ENCODE peak calls at places on chromosome 15, in nine cellular contexts. K is EH; S is AG08396; X is neuronal stem cell; N is mammary epithelial cell; M is PC-9; U is amniotic stem cell; D is activated CD8-positive, alpha-beta memory T cell treated with anti-CD3 and anti-CD28 coated beads for 48 hours; V is Calu3. Y is an unnamed sample.

GRCh38 chr15:91465086-91465485 is 365.0 kb downstream of the SV2B start:
- DNase-seq in K (no peak), S (no peak), X (no peak), N (no peak), M (no peak), U (no peak), D (no peak), V (no peak), Y (no peak)

GRCh38 chr15:62818691-62819090 is 223.9 kb upstream of the TPM1 start:
- DNase-seq in K (peak), S (no peak), X (no peak), N (no peak), M (no peak), U (no peak), D (no peak), V (no peak), Y (no peak)

GRCh38 chr15:84915011-84915958 is 30.8 kb downstream of the SLC28A1 start:
- DNase-seq in K (peak), S (peak), X (no peak), N (peak), M (peak), U (peak), D (no peak), V (peak), Y (peak)

GRCh38 chr15:100183921-100184480 is 157.8 kb downstream of the ADAMTS17 start:
- DNase-seq in K (no peak), S (no peak), X (no peak), N (no peak), M (no peak), U (no peak), D (no peak), V (no peak), Y (no peak)

GRCh38 chr15:89197503-89197971 is 23.8 kb downstream of the RLBP1 start:
- DNase-seq in K (peak), S (no peak), X (peak), N (peak), M (no peak), U (no peak), D (no peak), V (peak), Y (no peak)

GRCh38 chr15:42707068-42707467 is 29.9 kb downstream of the CDAN1 start:
- DNase-seq in K (peak), S (no peak), X (no peak), N (peak), M (peak), U (no peak), D (no peak), V (no peak), Y (no peak)

GRCh38 chr15:48954538-48954937 is 9.2 kb downstream of the SHC4 start:
- DNase-seq in K (peak), S (peak), X (no peak), N (no peak), M (no peak), U (no peak), D (no peak), V (no peak), Y (no peak)

GRCh38 chr15:90421527-90421926 is 33.5 kb downstream of the IQGAP1 start:
- DNase-seq in K (no peak), S (no peak), X (no peak), N (no peak), M (no peak), U (no peak), D (no peak), V (no peak), Y (no peak)

GRCh38 chr15:73632670-73633058 is 525 bp downstream of the NPTN start:
- DNase-seq in K (no peak), S (no peak), X (peak), N (no peak), M (no peak), U (no peak), D (peak), V (no peak), Y (peak)

GRCh38 chr15:77821188-77821958 is 188.7 kb upstream of the LINGO1 start:
- DNase-seq in K (peak), S (peak), X (no peak), N (peak), M (no peak), U (peak), D (no peak), V (peak), Y (peak)

GRCh38 chr15:92650256-92650655 is 5.3 kb downstream of the FAM174B start:
- DNase-seq in K (peak), S (no peak), X (no peak), N (no peak), M (no peak), U (no peak), D (no peak), V (no peak), Y (peak)

GRCh38 chr15:82832601-82833209 is 23.3 kb downstream of the WHAMM start:
- DNase-seq in K (peak), S (peak), X (no peak), N (peak), M (peak), U (peak), D (no peak), V (peak), Y (no peak)

GRCh38 chr15:77634266-77634962 is 1.7 kb upstream of the LINGO1 start:
- DNase-seq in K (peak), S (peak), X (peak), N (peak), M (no peak), U (no peak), D (peak), V (peak), Y (peak)

GRCh38 chr15:89448825-89449224 is 47.6 kb downstream of the RHCG start:
- DNase-seq in K (peak), S (peak), X (no peak), N (no peak), M (no peak), U (no peak), D (no peak), V (no peak), Y (no peak)

GRCh38 chr15:76116138-76116885 is 56.5 kb downstream of the TMEM266 start:
- DNase-seq in K (no peak), S (no peak), X (no peak), N (no peak), M (no peak), U (no peak), D (no peak), V (no peak), Y (no peak)

GRCh38 chr15:65603134-65603533 is 7.8 kb downstream of the INTS14 start:
- DNase-seq in K (no peak), S (no peak), X (no peak), N (no peak), M (no peak), U (no peak), D (no peak), V (no peak), Y (no peak)

GRCh38 chr15:63985221-63986184 is 60.8 kb downstream of the DAPK2 start:
- DNase-seq in K (peak), S (no peak), X (no peak), N (no peak), M (no peak), U (no peak), D (no peak), V (no peak), Y (no peak)

GRCh38 chr15:38411902-38412301 is 42.0 kb upstream of the FAM98B start:
- DNase-seq in K (no peak), S (no peak), X (no peak), N (no peak), M (no peak), U (no peak), D (no peak), V (no peak), Y (no peak)

GRCh38 chr15:39246523-39246922 is 334.4 kb upstream of the THBS1 start:
- DNase-seq in K (peak), S (no peak), X (no peak), N (no peak), M (no peak), U (no peak), D (no peak), V (no peak), Y (no peak)

GRCh38 chr15:80787238-80787805 is 8.2 kb downstream of the CEMIP start:
- DNase-seq in K (no peak), S (no peak), X (no peak), N (no peak), M (no peak), U (no peak), D (no peak), V (no peak), Y (no peak)

GRCh38 chr15:82093774-82094211 is 48.0 kb upstream of the MEX3B start:
- DNase-seq in K (peak), S (peak), X (no peak), N (peak), M (peak), U (peak), D (no peak), V (no peak), Y (no peak)

GRCh38 chr15:58330836-58331561 is 100.8 kb upstream of the LIPC start:
- DNase-seq in K (no peak), S (no peak), X (no peak), N (no peak), M (no peak), U (no peak), D (no peak), V (no peak), Y (no peak)

GRCh38 chr15:69662668-69663000 is 210.0 kb downstream of the RPLP1 start:
- DNase-seq in K (no peak), S (no peak), X (no peak), N (no peak), M (peak), U (no peak), D (no peak), V (no peak), Y (no peak)

GRCh38 chr15:50315814-50316630 is 39.0 kb downstream of the GABPB1 start:
- DNase-seq in K (peak), S (peak), X (peak), N (peak), M (peak), U (peak), D (no peak), V (peak), Y (no peak)

GRCh38 chr15:83066761-83067637 is at the start of gene BTBD1:
- DNase-seq in K (peak), S (peak), X (peak), N (peak), M (peak), U (peak), D (peak), V (peak), Y (peak)

GRCh38 chr15:48888209-48888608 is 10.3 kb downstream of the EID1 start:
- DNase-seq in K (no peak), S (no peak), X (no peak), N (no peak), M (no peak), U (no peak), D (no peak), V (no peak), Y (no peak)

GRCh38 chr15:55627730-55628368 is 39.7 kb upstream of the PYGO1 start:
- DNase-seq in K (peak), S (peak), X (no peak), N (peak), M (peak), U (peak), D (no peak), V (peak), Y (no peak)

GRCh38 chr15:36294359-36294758 is 285.1 kb upstream of the CDIN1 start:
- DNase-seq in K (peak), S (no peak), X (no peak), N (no peak), M (no peak), U (no peak), D (no peak), V (no peak), Y (no peak)

GRCh38 chr15:31598620-31599019 is 272.0 kb downstream of the KLF13 start:
- DNase-seq in K (no peak), S (no peak), X (no peak), N (no peak), M (no peak), U (no peak), D (no peak), V (no peak), Y (no peak)

GRCh38 chr15:55530861-55531313 is 22.9 kb upstream of the DNAAF4 start:
- DNase-seq in K (peak), S (peak), X (no peak), N (peak), M (peak), U (no peak), D (no peak), V (no peak), Y (no peak)

GRCh38 chr15:63597033-63597790 is at the start of gene FBXL22:
- DNase-seq in K (peak), S (peak), X (no peak), N (no peak), M (no peak), U (no peak), D (no peak), V (no peak), Y (no peak)

GRCh38 chr15:89971592-89971997 is 29.5 kb upstream of the ZNF710 start:
- DNase-seq in K (peak), S (peak), X (peak), N (peak), M (no peak), U (no peak), D (no peak), V (peak), Y (peak)

GRCh38 chr15:91136386-91136923 is 36.4 kb downstream of the SV2B start:
- DNase-seq in K (no peak), S (no peak), X (no peak), N (no peak), M (no peak), U (no peak), D (no peak), V (no peak), Y (no peak)

Y was measured in mesothelial cell of epicardium.